ENCODE peak calls at places on chromosomes 5 and 9, in five cellular contexts. F is heart right ventricle; M is HepG2; E is psoas muscle; J is CD4-positive, alpha-beta T cell. U is an unnamed sample.
A peak's percentile ranks its signal among the peaks of the same experiment; 100 is the strongest.

GRCh38 chr5:150227606-150228273 is 37.9 kb downstream of the SLC6A7 start:
- DNase-seq in M (no peak), E (no peak), F (no peak), J (no peak), U (no peak)

GRCh38 chr5:169745441-169746146 is 108.5 kb downstream of the DOCK2 start:
- DNase-seq in E (no peak), J (no peak), M (no peak), F (no peak), U (no peak)

GRCh38 chr5:164518741-164519080 is 1013.3 kb downstream of the MAT2B start:
- DNase-seq in F (no peak), E (no peak), M (no peak), J (no peak), U (no peak)

GRCh38 chr9:83247732-83248131 is 184.8 kb upstream of the RASEF start:
- DNase-seq in F (no peak), J (no peak), E (no peak), M (no peak), U (no peak)

GRCh38 chr5:115246361-115246991 is 16.2 kb downstream of the PGGT1B start:
- DNase-seq in F (no peak), E (no peak), J (no peak), M (peak; percentile 49), U (no peak)

GRCh38 chr5:135154197-135154596 is 120.2 kb upstream of the PITX1 start:
- DNase-seq in F (no peak), J (no peak), M (peak; percentile 77), E (no peak), U (no peak)

GRCh38 chr9:94134629-94135028 is 50.4 kb downstream of the PTPDC1 start:
- DNase-seq in M (no peak), J (no peak), E (no peak), F (no peak), U (no peak)

GRCh38 chr5:136133416-136134383 is 1.1 kb downstream of the SMAD5 start:
- DNase-seq in J (no peak), M (peak; percentile 52), F (peak; percentile 45), E (peak; percentile 48), U (peak; percentile 32)

GRCh38 chr5:141172381-141173204 is at the start of gene PCDHB7:
- DNase-seq in J (no peak), E (no peak), F (peak; percentile 40), M (peak; percentile 36), U (peak; percentile 12)

GRCh38 chr5:135112008-135112670 is 78.1 kb upstream of the PITX1 start:
- DNase-seq in F (no peak), M (no peak), J (no peak), E (no peak), U (no peak)

GRCh38 chr9:132014218-132014800 is 65.4 kb downstream of the MED27 start:
- DNase-seq in E (no peak), J (no peak), F (no peak), M (no peak), U (no peak)

GRCh38 chr9:116546711-116547581 is 140.2 kb upstream of the TRIM32 start:
- DNase-seq in E (no peak), M (peak; percentile 90), J (no peak), F (no peak), U (no peak)

GRCh38 chr5:96919754-96920197 is 16.1 kb upstream of the LNPEP start:
- DNase-seq in E (no peak), F (no peak), J (no peak), M (no peak), U (no peak)

GRCh38 chr5:420632-421286 is 22.2 kb upstream of the EXOC3 start:
- DNase-seq in J (no peak), F (no peak), M (no peak), E (no peak), U (no peak)

GRCh38 chr9:129656795-129657390 is 8.6 kb upstream of the PRRX2 start:
- DNase-seq in M (peak; percentile 31), F (no peak), J (no peak), E (no peak), U (no peak)

GRCh38 chr9:129624947-129625346 is 1.0 kb upstream of the NTMT1 start:
- DNase-seq in J (no peak), E (no peak), M (peak; percentile 66), F (no peak), U (no peak)

GRCh38 chr5:99019254-99019653 is 90.4 kb upstream of the CHD1 start:
- DNase-seq in E (no peak), J (no peak), M (no peak), F (no peak), U (no peak)

GRCh38 chr9:114499941-114500528 is 5.2 kb downstream of the WHRN start:
- DNase-seq in J (no peak), F (no peak), E (no peak), M (no peak), U (no peak)

GRCh38 chr9:134497283-134497860 is 144.2 kb upstream of the COL5A1 start:
- DNase-seq in E (no peak), M (no peak), J (no peak), F (no peak), U (no peak)

GRCh38 chr5:120372899-120373298 is 91.2 kb upstream of the PRR16 start:
- DNase-seq in J (no peak), F (peak; percentile 34), E (no peak), M (no peak), U (no peak)

GRCh38 chr5:86814907-86815306 is 197.2 kb downstream of the COX7C start:
- DNase-seq in M (no peak), J (no peak), F (no peak), E (no peak), U (no peak)

GRCh38 chr5:84403773-84404172 is 19.1 kb upstream of the EDIL3 start:
- DNase-seq in J (no peak), F (no peak), E (no peak), M (no peak), U (no peak)

GRCh38 chr5:111461934-111462333 is 50.4 kb downstream of the STARD4 start:
- DNase-seq in M (no peak), J (no peak), F (no peak), E (no peak), U (no peak)

GRCh38 chr9:110050925-110051355 is 157.0 kb downstream of the C9orf152 start:
- DNase-seq in J (no peak), M (no peak), F (no peak), E (no peak), U (no peak)

GRCh38 chr5:150270546-150271295 is 18.9 kb downstream of the CAMK2A start:
- DNase-seq in F (no peak), M (peak; percentile 39), E (peak; percentile 33), J (no peak), U (no peak)

GRCh38 chr9:121861501-121862180 is 210.2 kb downstream of the DAB2IP start:
- DNase-seq in M (peak; percentile 43), E (peak; percentile 57), F (peak; percentile 50), J (no peak), U (peak; percentile 45)

GRCh38 chr9:15239816-15240215 is 67.2 kb downstream of the TTC39B start:
- DNase-seq in J (no peak), E (no peak), F (no peak), M (no peak), U (no peak)

GRCh38 chr5:132426525-132427138 is 57.1 kb downstream of the SLC22A5 start:
- DNase-seq in J (peak; percentile 35), E (peak; percentile 90), M (peak; percentile 58), F (peak; percentile 59), U (no peak)

GRCh38 chr5:7317751-7318150 is 78.2 kb upstream of the ADCY2 start:
- DNase-seq in F (no peak), M (no peak), E (no peak), J (no peak), U (no peak)

DNA sequence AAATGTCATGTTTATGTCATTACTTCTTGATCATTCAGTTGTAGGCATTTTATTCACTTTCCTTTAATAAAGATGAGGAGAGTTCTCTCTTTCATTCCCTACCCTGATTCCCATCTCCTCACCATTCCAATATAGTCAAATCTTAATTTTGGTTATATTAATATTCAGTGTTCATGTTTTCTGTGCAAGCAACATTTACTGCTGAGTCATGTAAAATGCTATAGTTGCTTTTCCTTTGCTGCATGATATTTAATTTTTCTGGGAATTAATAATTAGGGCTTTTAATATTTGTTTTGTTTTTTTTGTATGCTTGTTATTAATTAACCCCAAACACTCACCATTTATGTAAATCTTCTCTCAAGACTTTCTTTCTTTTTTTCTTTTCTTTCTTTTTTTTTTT is 18.5 kb downstream of the POU4F3 start:
- DNase-seq in M (no peak), F (no peak), J (no peak), E (no peak), U (no peak)
- TF ChIP-seq CTCF in M (no peak), F (no peak), J (no peak), E (no peak), U (no peak)

DNA sequence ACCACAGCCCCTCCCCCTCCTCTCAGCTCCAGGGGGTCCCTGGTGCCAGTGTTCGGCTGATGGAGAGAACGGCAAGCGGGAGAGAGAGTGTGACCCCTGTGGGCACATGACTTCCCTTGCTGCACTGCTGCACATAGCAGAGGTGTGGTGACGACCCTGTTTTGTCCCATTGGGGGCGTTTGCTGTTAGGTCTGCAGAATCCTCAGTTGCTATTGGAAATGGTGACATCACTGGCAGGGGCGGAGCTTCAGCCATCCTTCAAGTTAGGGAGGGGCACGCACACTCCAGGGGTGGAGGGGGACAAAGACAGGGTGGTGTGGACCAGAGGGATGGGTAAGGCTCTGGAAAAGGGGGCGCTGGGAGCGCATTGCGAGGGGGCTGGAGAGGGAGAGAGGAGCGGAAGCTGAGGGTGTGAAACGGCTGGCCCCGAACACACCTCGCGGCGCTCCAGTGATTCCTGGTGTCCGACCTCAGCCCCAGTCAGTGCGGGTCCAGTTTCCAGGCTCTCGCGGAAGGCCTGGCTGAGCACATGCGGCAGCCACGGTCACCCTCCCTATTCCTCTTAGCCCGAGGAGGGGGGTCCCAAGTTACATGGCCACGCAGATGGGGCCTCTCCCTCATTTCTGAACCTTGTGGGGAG is 776 bp upstream of the GRIN1 start:
- DNase-seq in F (no peak), E (no peak), M (no peak), J (no peak), U (no peak)
- TF ChIP-seq CTCF in F (no peak), E (no peak), M (no peak), J (no peak), U (no peak)

GRCh38 chr9:124794902-124795491 is 18.1 kb downstream of the OLFML2A start:
- DNase-seq in E (no peak), J (no peak), F (no peak), M (peak; percentile 88), U (no peak)
- TF ChIP-seq CTCF in E (peak; percentile 18), J (no peak), F (peak; percentile 25), M (peak; percentile 97), U (no peak)

DNA sequence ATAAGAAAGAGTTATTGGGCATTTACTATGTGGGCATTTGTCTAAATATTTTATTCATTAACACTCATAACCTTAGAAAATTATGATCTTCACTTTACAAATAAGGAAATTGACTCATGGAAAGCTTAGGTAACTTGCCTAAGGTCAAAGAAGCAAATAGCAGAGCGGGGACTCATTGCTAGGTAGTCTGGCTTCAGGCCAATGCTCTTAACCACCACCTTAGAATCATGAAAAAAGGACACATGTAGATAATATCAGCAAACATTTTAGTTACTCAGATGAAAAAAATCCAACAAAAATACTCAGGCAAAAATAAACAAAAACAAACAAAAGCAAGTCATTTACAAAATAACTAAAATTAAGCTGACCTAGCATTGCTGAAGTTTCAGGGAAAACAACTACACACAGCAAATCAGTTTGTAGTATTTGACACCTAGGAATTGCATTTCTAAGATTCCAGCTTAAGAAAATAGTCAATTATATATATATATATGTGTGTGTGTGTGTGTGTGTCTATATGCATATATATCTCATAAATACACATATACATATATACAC is 166.0 kb downstream of the HMHB1 start:
- DNase-seq in J (no peak), E (no peak), M (no peak), F (no peak), U (no peak)
- TF ChIP-seq CTCF in J (no peak), E (no peak), M (no peak), F (no peak), U (no peak)

GRCh38 chr9:92455217-92455616 is 27.1 kb downstream of the ASPN start:
- DNase-seq in J (no peak), E (no peak), F (no peak), M (peak; percentile 20), U (no peak)
- TF ChIP-seq CTCF in J (no peak), E (no peak), F (no peak), M (peak; percentile 58), U (peak; percentile 33)

U was measured in neural crest cell.